ENCODE peak calls at places on chromosomes 3 and 15, in ten cellular contexts. J is HepG2; I is tibial artery; F is CD8-positive, alpha-beta T cell; C is suprapubic skin; L is fibroblast of lung; A is transverse colon; H is fibroblast of pulmonary artery; Q is H1; Z is prostate gland. U is an unnamed sample.

GRCh38 chr3:46031269-46031668 is 4.0 kb upstream of the XCR1 start:
- DNase-seq in F (no peak), C (no peak), A (no peak), Z (no peak), L (no peak), Q (no peak), H (no peak), I (no peak), J (no peak), U (no peak)

GRCh38 chr15:65032823-65033537 is 3.5 kb upstream of the MTFMT start:
- DNase-seq in Z (peak; percentile 42), I (peak; percentile 86), J (peak; percentile 95), Q (peak; percentile 79), A (peak; percentile 85), H (peak; percentile 74), F (peak; percentile 37), C (no peak), L (peak; percentile 71), U (peak; percentile 69)

GRCh38 chr3:64945171-64945684 is 257.4 kb upstream of the ADAMTS9 start:
- DNase-seq in H (peak; percentile 26), J (no peak), F (no peak), I (peak; percentile 87), A (no peak), C (no peak), Z (peak; percentile 81), Q (peak; percentile 46), L (peak; percentile 52), U (peak; percentile 60)

GRCh38 chr3:160677459-160677901 is 520 bp downstream of the ARL14 start:
- DNase-seq in C (no peak), Z (no peak), J (no peak), F (no peak), A (peak; percentile 37), L (no peak), I (no peak), Q (no peak), H (no peak), U (peak; percentile 40)

GRCh38 chr3:104556372-104557078 is 810.2 kb upstream of the ALCAM start:
- DNase-seq in I (no peak), F (no peak), A (no peak), H (peak; percentile 23), J (no peak), Q (no peak), C (no peak), L (peak; percentile 13), Z (no peak), U (peak; percentile 61)

GRCh38 chr3:135756016-135756695 is 209.4 kb upstream of the PPP2R3A start:
- DNase-seq in H (no peak), F (no peak), Q (no peak), C (no peak), Z (no peak), I (no peak), A (no peak), J (no peak), L (no peak), U (no peak)

GRCh38 chr15:51931638-51932037 is 39.9 kb downstream of the LEO1 start:
- DNase-seq in J (no peak), A (no peak), H (no peak), F (no peak), C (no peak), Z (no peak), Q (no peak), I (no peak), L (no peak), U (peak; percentile 26)

GRCh38 chr3:146209371-146209770 is 41.5 kb downstream of the PLSCR4 start:
- DNase-seq in F (no peak), Z (no peak), L (no peak), H (no peak), Q (no peak), J (no peak), I (no peak), C (no peak), A (no peak), U (no peak)

GRCh38 chr3:19960670-19961069 is 13.8 kb downstream of the RAB5A start:
- DNase-seq in H (no peak), F (no peak), J (no peak), C (no peak), L (no peak), I (no peak), A (no peak), Q (no peak), Z (no peak), U (no peak)

GRCh38 chr3:14358426-14359211 is 43.8 kb upstream of the SLC6A6 start:
- DNase-seq in I (peak; percentile 76), F (no peak), A (peak; percentile 48), J (no peak), Q (no peak), C (peak; percentile 87), Z (peak; percentile 90), H (peak; percentile 51), L (peak; percentile 64), U (peak; percentile 60)

GRCh38 chr15:66936115-66936863 is 129.1 kb upstream of the SMAD3 start:
- DNase-seq in C (peak; percentile 76), I (peak; percentile 62), Z (no peak), L (peak; percentile 85), H (peak; percentile 51), J (no peak), F (no peak), Q (no peak), A (no peak), U (no peak)

DNA sequence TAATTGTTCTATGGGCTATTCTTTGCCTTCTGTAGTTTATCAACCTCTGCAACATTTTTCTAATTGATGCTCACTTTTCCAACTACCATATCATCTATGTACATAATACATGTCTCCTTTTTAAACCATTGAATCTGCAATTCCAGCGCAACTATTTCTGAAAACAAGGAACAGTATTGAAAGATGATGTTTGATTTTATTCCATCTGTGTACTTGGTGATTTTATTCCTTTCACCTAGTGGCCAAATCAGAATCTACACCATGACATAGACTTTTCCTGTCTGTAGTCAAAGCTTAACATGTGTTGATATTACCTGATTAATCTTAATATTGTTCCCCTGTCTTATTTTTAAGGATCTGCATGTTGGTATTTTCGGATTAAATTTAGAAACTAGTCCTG is 13.0 kb downstream of the NKTR start:
- DNase-seq in C (no peak), J (no peak), Q (no peak), I (no peak), A (no peak), Z (no peak), H (no peak), L (no peak), F (no peak), U (peak; percentile 41)
- TF ChIP-seq CTCF in C (no peak), J (no peak), Q (peak; percentile 50), I (peak; percentile 37), A (peak; percentile 46), Z (no peak), H (peak; percentile 47), L (no peak), F (peak; percentile 62), U (peak; percentile 48)

GRCh38 chr15:88624156-88624970 is 3.2 kb downstream of the AEN start:
- DNase-seq in Q (no peak), J (peak; percentile 58), F (peak; percentile 50), Z (no peak), C (peak; percentile 60), H (peak; percentile 72), I (no peak), A (no peak), L (peak; percentile 75), U (peak; percentile 68)

GRCh38 chr15:88622605-88622975 is 1.4 kb downstream of the AEN start:
- DNase-seq in H (no peak), C (no peak), Q (no peak), Z (no peak), F (no peak), J (no peak), A (no peak), L (no peak), I (no peak), U (no peak)

GRCh38 chr15:88621789-88622604 is 857 bp downstream of the AEN start:
- DNase-seq in A (peak; percentile 52), I (no peak), F (peak; percentile 64), Z (no peak), H (peak; percentile 51), J (peak; percentile 76), L (peak; percentile 51), C (no peak), Q (no peak), U (peak; percentile 41)

GRCh38 chr15:88623632-88624031 is 2.5 kb downstream of the AEN start:
- DNase-seq in I (no peak), C (peak; percentile 62), Z (no peak), Q (no peak), J (no peak), A (no peak), H (no peak), L (no peak), F (no peak), U (no peak)

GRCh38 chr15:88623061-88623460 is 1.9 kb downstream of the AEN start:
- DNase-seq in L (peak; percentile 66), H (peak; percentile 63), Z (no peak), F (no peak), J (peak; percentile 46), A (no peak), Q (no peak), I (no peak), C (peak; percentile 44), U (peak; percentile 62)
- H3K4me3 ChIP-seq in L (peak overlapping the region; percentile 90), H (peak overlapping the region; percentile 95), Z (peak overlapping the region; percentile 77), F (peak overlapping the region; percentile 85), J (peak overlapping the region; percentile 87), A (no peak overlapping the region), Q (peak overlapping the region; percentile 99), I (peak overlapping the region; percentile 94), C (no peak overlapping the region), U (peak overlapping the region; percentile 87)

GRCh38 chr3:10707089-10707983 is 108.7 kb upstream of the SLC6A11 start:
- DNase-seq in I (no peak), C (no peak), L (no peak), A (no peak), J (no peak), F (no peak), H (no peak), Z (no peak), Q (peak; percentile 62), U (no peak)

GRCh38 chr3:10700821-10701220 is 115.2 kb upstream of the SLC6A11 start:
- DNase-seq in H (no peak), L (no peak), A (no peak), I (no peak), C (no peak), F (no peak), J (no peak), Q (no peak), Z (no peak), U (no peak)

GRCh38 chr3:10706156-10707088 is 109.6 kb upstream of the SLC6A11 start:
- DNase-seq in Z (no peak), L (no peak), J (no peak), C (no peak), H (no peak), Q (no peak), A (no peak), I (no peak), F (no peak), U (no peak)

GRCh38 chr3:10702961-10703740 is 112.9 kb upstream of the SLC6A11 start:
- DNase-seq in A (no peak), F (no peak), Q (peak; percentile 91), J (no peak), H (no peak), I (no peak), C (no peak), Z (no peak), L (no peak), U (no peak)

GRCh38 chr3:10703875-10704274 is 112.2 kb upstream of the SLC6A11 start:
- DNase-seq in Z (no peak), J (no peak), A (no peak), Q (peak; percentile 66), L (peak; percentile 4), H (peak; percentile 16), C (no peak), F (no peak), I (no peak), U (peak; percentile 46)
- TF ChIP-seq CTCF in Z (no peak), J (peak; percentile 54), A (no peak), Q (peak; percentile 87), L (no peak), H (peak; percentile 11), C (no peak), F (no peak), I (no peak), U (peak; percentile 48)

GRCh38 chr3:81741214-81741613 is 20.2 kb downstream of the GBE1 start:
- DNase-seq in F (no peak), L (peak; percentile 56), J (no peak), C (no peak), I (no peak), Q (no peak), A (no peak), Z (no peak), H (peak; percentile 25), U (peak; percentile 55)
- H3K4me3 ChIP-seq in F (no peak overlapping the region), L (no peak overlapping the region), J (no peak overlapping the region), C (no peak overlapping the region), I (no peak overlapping the region), Q (no peak overlapping the region), A (no peak overlapping the region), Z (no peak overlapping the region), H (no peak overlapping the region), U (no peak overlapping the region)